ENCODE peak calls at places on chromosomes 6 and 20, in seven cellular contexts. A is astrocyte, F is body of pancreas, W is A549, D is astrocyte of the spinal cord, J is tibial nerve, K is right cardiac atrium. E is an unnamed sample.

GRCh38 chr6:167855825-167856425 is 29.2 kb downstream of the AFDN start:
- DNase-seq in J (no peak), W (peak), F (no peak), A (peak), D (peak), K (no peak), E (no peak)

GRCh38 chr20:5654557-5654956 is 95.6 kb upstream of the SHLD1 start:
- DNase-seq in J (no peak), A (peak), K (no peak), D (peak), F (no peak), W (peak), E (no peak)

GRCh38 chr6:113856011-113856551 is 1.1 kb upstream of the MARCKS start:
- DNase-seq in D (peak), K (peak), J (no peak), F (peak), W (peak), A (peak), E (no peak)

GRCh38 chr20:23211164-23211563 is 125.0 kb upstream of the CD93 start:
- DNase-seq in K (no peak), A (no peak), W (no peak), F (no peak), D (no peak), J (no peak), E (no peak)

GRCh38 chr20:51958636-51959542 is 156.6 kb upstream of the SALL4 start:
- DNase-seq in A (peak), K (no peak), D (peak), F (no peak), J (no peak), W (no peak), E (no peak)

GRCh38 chr6:118660218-118660569 is 8.8 kb upstream of the CEP85L start:
- DNase-seq in J (no peak), K (no peak), W (no peak), A (no peak), F (peak), D (no peak), E (peak)

GRCh38 chr20:63273635-63274380 is 1.2 kb downstream of the ARFGAP1 start:
- DNase-seq in D (peak), A (peak), F (no peak), K (no peak), W (peak), J (no peak), E (no peak)

GRCh38 chr20:44264287-44264686 is 17.2 kb downstream of the GDAP1L1 start:
- DNase-seq in J (no peak), F (no peak), A (no peak), D (no peak), W (no peak), K (no peak), E (no peak)

GRCh38 chr6:62652692-62653328 is 366.8 kb upstream of the KHDRBS2 start:
- DNase-seq in K (no peak), D (peak), A (peak), W (no peak), F (no peak), J (no peak), E (no peak)

GRCh38 chr6:116064626-116065025 is 3.9 kb upstream of the FRK start:
- DNase-seq in F (no peak), J (no peak), K (no peak), A (no peak), D (no peak), W (no peak), E (no peak)

GRCh38 chr6:90350689-90351554 is 54.3 kb upstream of the BACH2 start:
- DNase-seq in F (no peak), K (no peak), J (no peak), D (no peak), W (no peak), A (no peak), E (peak)
- H3K4me3 ChIP-seq in F (no peak), K (no peak), J (no peak), D (no peak), W (no peak), A (no peak), E (no peak)

GRCh38 chr6:15957655-15958169 is 171.2 kb upstream of the MYLIP start:
- DNase-seq in J (no peak), W (no peak), F (no peak), D (no peak), K (no peak), A (no peak), E (no peak)

GRCh38 chr6:15952231-15953151 is 176.4 kb upstream of the MYLIP start:
- DNase-seq in W (no peak), J (no peak), F (no peak), A (no peak), K (no peak), D (no peak), E (no peak)

GRCh38 chr6:15953152-15953880 is 175.6 kb upstream of the MYLIP start:
- DNase-seq in J (no peak), F (no peak), D (no peak), W (no peak), K (no peak), A (no peak), E (no peak)

GRCh38 chr6:15955484-15955883 is 173.4 kb upstream of the MYLIP start:
- DNase-seq in J (no peak), F (no peak), D (no peak), K (no peak), A (no peak), W (no peak), E (no peak)

DNA sequence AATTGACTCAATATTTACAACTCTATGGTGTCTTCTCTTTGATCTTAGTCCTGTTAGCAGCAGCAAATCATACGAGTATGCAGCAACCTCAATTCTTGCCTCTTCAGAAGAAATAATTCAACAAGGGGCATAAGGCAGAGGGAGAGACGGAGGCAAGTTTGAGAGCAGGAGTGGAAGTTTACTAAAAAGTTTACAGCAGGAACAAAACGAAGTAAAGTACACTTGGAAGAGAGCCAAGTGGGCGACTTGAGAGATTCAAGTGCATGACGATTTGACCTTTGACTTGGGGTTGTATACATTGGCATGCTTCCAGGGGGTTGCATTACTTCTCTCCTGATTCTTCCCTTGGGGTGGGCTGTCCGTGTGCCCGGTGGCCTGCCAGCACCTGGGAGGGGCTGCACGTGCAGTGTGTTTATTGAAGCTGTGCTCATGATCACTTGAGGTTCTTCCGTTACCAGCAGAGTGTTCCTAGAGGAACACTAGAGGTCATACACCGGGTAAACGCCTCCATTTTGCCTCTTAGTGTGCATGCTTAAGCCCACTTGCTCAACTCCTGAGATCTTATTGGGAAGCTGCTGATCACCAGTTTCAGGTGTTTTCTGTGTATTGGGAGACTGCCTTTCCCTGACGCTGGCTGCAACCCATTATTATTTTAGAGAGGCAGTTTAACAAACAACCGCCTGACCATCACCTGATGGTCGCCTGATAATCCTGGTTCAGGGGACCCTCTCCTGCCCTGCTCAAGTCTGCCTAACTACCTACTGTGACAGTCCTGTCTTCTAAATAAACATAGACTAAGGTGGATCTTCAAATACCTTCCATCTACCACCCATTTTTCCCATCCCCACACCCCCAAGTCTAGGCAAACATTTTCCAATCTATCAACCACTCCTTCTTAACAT is 172.4 kb upstream of the MYLIP start:
- DNase-seq in A (no peak), D (no peak), J (peak), K (no peak), F (peak), W (no peak), E (no peak)
- H3K4me3 ChIP-seq in A (no peak), D (no peak), J (no peak), K (no peak), F (no peak), W (no peak), E (no peak)

DNA sequence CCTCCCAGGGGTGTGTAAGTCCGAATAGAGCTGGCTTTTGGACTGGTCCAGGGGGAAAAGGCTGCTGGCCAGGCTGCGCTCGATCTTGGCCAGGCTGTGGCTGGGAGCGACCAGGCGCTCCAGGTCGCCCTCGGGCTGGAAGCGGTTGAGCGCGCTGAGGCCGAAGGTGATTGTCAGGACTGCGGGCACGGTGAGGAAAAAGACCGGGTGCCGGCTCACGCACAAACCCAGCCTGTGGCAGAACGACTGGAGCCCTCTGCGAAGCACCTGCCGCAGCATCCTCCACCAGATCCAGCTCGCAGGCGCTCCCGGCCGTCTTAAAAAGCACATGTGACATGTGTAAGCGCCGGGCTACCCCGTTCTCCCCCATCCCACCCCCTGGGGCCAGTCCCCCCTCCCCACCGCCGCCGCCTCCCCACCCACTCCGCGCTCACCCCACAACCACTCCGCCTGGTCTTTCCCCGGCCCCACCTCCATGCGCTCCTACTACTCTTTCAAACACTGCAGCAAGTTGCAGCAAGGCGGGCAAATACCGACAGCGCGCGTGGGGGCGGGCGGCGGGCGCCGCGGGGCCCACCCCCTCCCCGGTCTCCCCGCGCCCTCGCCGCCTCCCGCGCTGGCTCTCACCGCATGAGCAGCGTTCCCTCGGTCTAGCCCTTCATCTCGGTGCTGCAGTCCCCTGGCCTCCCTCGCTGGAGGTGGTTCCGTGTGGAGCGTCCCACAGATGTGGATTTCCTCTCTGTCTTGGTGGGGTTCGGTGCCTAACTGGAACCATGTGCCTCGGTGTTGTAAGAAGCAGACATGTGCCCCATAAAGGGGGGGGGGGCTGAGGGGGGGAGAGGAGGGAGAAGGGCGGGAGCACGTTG is 42.4 kb downstream of the PTCHD4 start:
- DNase-seq in D (no peak), A (no peak), J (no peak), W (peak), F (no peak), K (peak), E (no peak)
- H3K4me3 ChIP-seq in D (peak), A (no peak), J (peak), W (peak), F (no peak), K (peak), E (no peak)

DNA sequence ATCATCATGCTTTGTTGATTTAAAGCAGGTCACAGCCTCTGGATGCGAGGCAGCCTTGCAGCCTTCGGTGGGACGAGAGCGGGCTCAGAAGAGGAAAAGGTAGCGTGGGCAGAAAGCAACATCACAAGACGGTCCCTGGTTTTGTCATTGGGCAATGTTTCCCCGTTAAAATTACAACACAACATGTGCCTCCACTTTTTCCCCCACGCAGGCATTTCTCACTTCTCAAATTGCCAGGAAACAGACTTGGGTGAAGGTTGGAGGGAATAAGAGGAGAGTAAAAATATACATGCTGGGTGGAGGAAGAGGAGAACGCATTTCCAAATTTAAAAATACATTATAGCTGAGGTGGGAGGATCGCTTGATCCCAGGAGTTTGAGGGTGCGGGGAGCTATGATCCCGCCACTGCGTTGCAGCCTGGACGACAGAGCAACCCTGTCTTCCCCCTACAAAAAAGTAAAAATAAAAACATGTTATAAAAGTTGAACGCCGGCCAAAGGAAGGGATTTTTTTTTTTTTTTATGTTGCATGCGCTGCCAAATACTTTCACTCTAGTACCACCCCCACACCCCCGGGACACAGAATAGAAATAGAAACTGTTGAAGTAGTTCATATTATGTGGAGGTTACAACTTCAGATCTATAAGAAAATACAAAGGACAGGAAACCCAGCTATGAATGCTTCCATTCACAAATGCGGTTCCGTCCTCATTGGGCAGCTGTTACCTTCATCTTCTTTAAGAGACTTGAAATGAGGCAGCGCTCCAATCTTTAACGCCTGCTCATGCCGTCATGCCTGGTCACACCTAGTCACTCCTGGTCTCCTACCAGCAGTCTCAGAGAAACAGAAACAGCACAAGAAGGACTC is 13.8 kb upstream of the NAA20 start:
- DNase-seq in A (no peak), D (no peak), F (peak), J (no peak), W (no peak), K (peak), E (peak)
- H3K4me3 ChIP-seq in A (no peak), D (no peak), F (no peak), J (peak), W (no peak), K (peak), E (no peak)

GRCh38 chr6:161696828-161697227 is 423.0 kb upstream of the AGPAT4 start:
- DNase-seq in F (peak), J (no peak), W (no peak), D (no peak), A (peak), K (no peak), E (no peak)

GRCh38 chr6:161694995-161695394 is 421.1 kb upstream of the AGPAT4 start:
- DNase-seq in K (no peak), W (no peak), F (peak), A (peak), J (no peak), D (peak), E (no peak)
- H3K4me3 ChIP-seq in K (no peak), W (no peak), F (no peak), A (no peak), J (no peak), D (no peak), E (no peak)

E was measured in CD4-positive, alpha-beta memory T cell.